ENCODE peak calls at places on chromosomes 11 and 22, in four cellular contexts. M, V, E and F are unnamed samples.

GRCh38 chr11:94132152-94132558 is 3.5 kb downstream of the PANX1 start:
- DNase-seq in M (no peak), V (no peak), E (no peak), F (no peak)

GRCh38 chr11:7617032-7617431 is 56.3 kb downstream of the CYB5R2 start:
- DNase-seq in M (no peak), V (no peak), E (no peak), F (no peak)

GRCh38 chr22:36221799-36222751 is 17.3 kb downstream of the APOL2 start:
- DNase-seq in M (no peak), V (peak; percentile 8), E (peak; percentile 58), F (peak; percentile 59)

GRCh38 chr11:76788661-76789442 is 5.7 kb downstream of the TSKU start:
- DNase-seq in M (no peak), V (no peak), E (peak; percentile 39), F (no peak)

GRCh38 chr11:18853086-18853720 is 61.6 kb upstream of the PTPN5 start:
- DNase-seq in M (no peak), V (no peak), E (no peak), F (peak; percentile 54)

GRCh38 chr11:16191852-16192240 is 164.5 kb downstream of the SOX6 start:
- DNase-seq in M (no peak), V (peak; percentile 45), E (no peak), F (no peak)

GRCh38 chr11:19680824-19681368 is 31.7 kb upstream of the NAV2 start:
- DNase-seq in M (no peak), V (no peak), E (no peak), F (no peak)

GRCh38 chr11:111960916-111961315 is 23.8 kb downstream of the DIXDC1 start:
- DNase-seq in M (no peak), V (no peak), E (no peak), F (no peak)

GRCh38 chr11:74471037-74471436 is 3.7 kb upstream of the KCNE3 start:
- DNase-seq in M (no peak), V (no peak), E (no peak), F (no peak)

GRCh38 chr22:35883028-35883620 is 145.5 kb downstream of the RBFOX2 start:
- DNase-seq in M (no peak), V (no peak), E (no peak), F (no peak)

GRCh38 chr22:42881982-42882656 is 25.0 kb upstream of the ARFGAP3 start:
- DNase-seq in M (no peak), V (no peak), E (no peak), F (no peak)

GRCh38 chr11:72591785-72592490 is 82.3 kb downstream of the PDE2A start:
- DNase-seq in M (no peak), V (peak; percentile 89), E (no peak), F (peak; percentile 85)

GRCh38 chr11:99739464-99740089 is 718.8 kb downstream of the CNTN5 start:
- DNase-seq in M (no peak), V (peak; percentile 23), E (no peak), F (peak; percentile 69)

GRCh38 chr11:77071671-77072605 is 5.2 kb downstream of the CAPN5 start:
- DNase-seq in M (no peak), V (no peak), E (peak; percentile 18), F (no peak)

GRCh38 chr11:122139595-122139866 is 23.5 kb upstream of the BLID start:
- DNase-seq in M (no peak), V (no peak), E (no peak), F (no peak)

GRCh38 chr11:107257660-107258059 is 200.0 kb downstream of the CWF19L2 start:
- DNase-seq in M (no peak), V (no peak), E (no peak), F (no peak)

GRCh38 chr22:21766933-21767462 is 31.4 kb upstream of the YPEL1 start:
- DNase-seq in M (peak; percentile 22), V (no peak), E (no peak), F (no peak)

GRCh38 chr11:67057410-67057757 is 737 bp downstream of the RHOD start:
- DNase-seq in M (no peak), V (no peak), E (peak; percentile 60), F (no peak)

GRCh38 chr11:68979931-68980775 is 633 bp downstream of the MRGPRD start:
- DNase-seq in M (no peak), V (no peak), E (no peak), F (no peak)

GRCh38 chr11:94519478-94520084 is 7.3 kb downstream of the C11orf97 start:
- DNase-seq in M (no peak), V (no peak), E (no peak), F (no peak)

GRCh38 chr11:11155962-11156815 is 196.9 kb downstream of the CSNK2A3 start:
- DNase-seq in M (no peak), V (no peak), E (no peak), F (no peak)

GRCh38 chr11:12693075-12693473 is 18.9 kb downstream of the TEAD1 start:
- DNase-seq in M (no peak), V (no peak), E (peak; percentile 38), F (no peak)

GRCh38 chr11:62410972-62411371 is 7.9 kb upstream of the SCGB1A1 start:
- DNase-seq in M (no peak), V (no peak), E (no peak), F (no peak)

GRCh38 chr11:17978553-17979287 is 34.1 kb downstream of the SERGEF start:
- DNase-seq in M (no peak), V (peak; percentile 24), E (peak; percentile 45), F (peak; percentile 38)

GRCh38 chr11:120667281-120667680 is 155.7 kb downstream of the GRIK4 start:
- DNase-seq in M (no peak), V (no peak), E (peak; percentile 58), F (no peak)

GRCh38 chr11:69468236-69468635 is 13.2 kb upstream of the LINC01488 start:
- DNase-seq in M (no peak), V (no peak), E (no peak), F (no peak)

GRCh38 chr11:86874314-86875056 is 74.1 kb downstream of the PRSS23 start:
- DNase-seq in M (no peak), V (no peak), E (no peak), F (no peak)

GRCh38 chr11:74278721-74279148 is 32.7 kb downstream of the P4HA3 start:
- DNase-seq in M (no peak), V (no peak), E (peak; percentile 34), F (no peak)

GRCh38 chr11:97389270-97389669 is 999.5 kb downstream of the JRKL start:
- DNase-seq in M (no peak), V (no peak), E (no peak), F (no peak)

GRCh38 chr11:112822478-112823274 is 138.5 kb upstream of the NCAM1 start:
- DNase-seq in M (no peak), V (no peak), E (no peak), F (peak; percentile 36)

GRCh38 chr11:59560290-59560701 is 49.0 kb downstream of the OR4D9 start:
- DNase-seq in M (peak; percentile 61), V (peak; percentile 82), E (no peak), F (peak; percentile 70)

GRCh38 chr11:134554106-134554505 is 142.1 kb upstream of the B3GAT1 start:
- DNase-seq in M (no peak), V (no peak), E (no peak), F (no peak)

GRCh38 chr11:93133710-93134109 is 64.1 kb downstream of the SLC36A4 start:
- DNase-seq in M (no peak), V (no peak), E (no peak), F (no peak)